ENCODE peak calls at places on chromosomes 4 and X, in six cellular contexts. One of them, this sample, is unnamed.

GRCh38 chr4:102578819-102579218 is 77.7 kb downstream of the NFKB1 start:
- DNase-seq in heart right ventricle: no peak
- DNase-seq in Panc1: no peak
- DNase-seq in spleen: no peak
- DNase-seq in right atrium auricular region: no peak
- DNase-seq in tibial nerve: no peak
- DNase-seq in this sample: no peak

GRCh38 chr4:110615366-110616161 is 7.3 kb downstream of the PITX2 start:
- DNase-seq in Panc1: no peak
- DNase-seq in right atrium auricular region: no peak
- DNase-seq in heart right ventricle: no peak
- DNase-seq in tibial nerve: no peak
- DNase-seq in spleen: no peak
- DNase-seq in this sample: no peak

GRCh38 chr4:139951051-139951450 is 202.9 kb downstream of the MAML3 start:
- DNase-seq in heart right ventricle: no peak
- DNase-seq in spleen: no peak
- DNase-seq in right atrium auricular region: no peak
- DNase-seq in Panc1: no peak
- DNase-seq in tibial nerve: no peak
- DNase-seq in this sample: no peak

GRCh38 chr4:67332627-67333026 is 212.7 kb downstream of the CENPC start:
- DNase-seq in heart right ventricle: no peak
- DNase-seq in tibial nerve: no peak
- DNase-seq in spleen: no peak
- DNase-seq in Panc1: no peak
- DNase-seq in right atrium auricular region: no peak
- DNase-seq in this sample: no peak

GRCh38 chrX:117713411-117713810 is 403.2 kb downstream of the KLHL13 start:
- DNase-seq in Panc1: no peak
- DNase-seq in heart right ventricle: no peak
- DNase-seq in spleen: no peak
- DNase-seq in tibial nerve: no peak
- DNase-seq in right atrium auricular region: no peak
- DNase-seq in this sample: no peak

GRCh38 chr4:7985891-7986441 is 46.3 kb upstream of the AFAP1 start:
- DNase-seq in Panc1: no peak
- DNase-seq in right atrium auricular region: no peak
- DNase-seq in heart right ventricle: no peak
- DNase-seq in spleen: no peak
- DNase-seq in tibial nerve: no peak
- DNase-seq in this sample: no peak

GRCh38 chr4:78059524-78059889 is 2.4 kb downstream of the FRAS1 start:
- DNase-seq in spleen: no peak
- DNase-seq in tibial nerve: no peak
- DNase-seq in Panc1: peak; percentile 20
- DNase-seq in right atrium auricular region: peak; percentile 66
- DNase-seq in heart right ventricle: no peak
- DNase-seq in this sample: peak; percentile 57

GRCh38 chr4:47074836-47075235 is 43.5 kb downstream of the GABRB1 start:
- DNase-seq in Panc1: no peak
- DNase-seq in spleen: no peak
- DNase-seq in tibial nerve: no peak
- DNase-seq in heart right ventricle: no peak
- DNase-seq in right atrium auricular region: no peak
- DNase-seq in this sample: no peak

GRCh38 chr4:73541251-73541650 is 59.7 kb downstream of the AFM start:
- DNase-seq in heart right ventricle: no peak
- DNase-seq in Panc1: no peak
- DNase-seq in spleen: no peak
- DNase-seq in right atrium auricular region: no peak
- DNase-seq in tibial nerve: no peak
- DNase-seq in this sample: no peak

GRCh38 chr4:78774395-78774794 is 1.8 kb upstream of the BMP2K start:
- DNase-seq in spleen: no peak
- DNase-seq in right atrium auricular region: no peak
- DNase-seq in tibial nerve: no peak
- DNase-seq in Panc1: no peak
- DNase-seq in heart right ventricle: no peak
- DNase-seq in this sample: no peak

GRCh38 chr4:40180356-40180755 is 16.5 kb upstream of the RHOH start:
- DNase-seq in spleen: no peak
- DNase-seq in Panc1: no peak
- DNase-seq in heart right ventricle: no peak
- DNase-seq in tibial nerve: no peak
- DNase-seq in right atrium auricular region: no peak
- DNase-seq in this sample: no peak

GRCh38 chrX:66625525-66625924 is 13.4 kb downstream of the EDA2R start:
- DNase-seq in spleen: no peak
- DNase-seq in tibial nerve: no peak
- DNase-seq in right atrium auricular region: no peak
- DNase-seq in heart right ventricle: no peak
- DNase-seq in Panc1: no peak
- DNase-seq in this sample: no peak
- TF ChIP-seq CTCF in spleen: no peak
- TF ChIP-seq CTCF in tibial nerve: no peak
- TF ChIP-seq CTCF in right atrium auricular region: no peak
- TF ChIP-seq CTCF in heart right ventricle: no peak
- TF ChIP-seq CTCF in Panc1: no peak
- TF ChIP-seq CTCF in this sample: no peak

GRCh38 chr4:1204286-1204827 is 32.0 kb upstream of the SPON2 start:
- DNase-seq in spleen: peak; percentile 71
- DNase-seq in heart right ventricle: no peak
- DNase-seq in right atrium auricular region: peak; percentile 56
- DNase-seq in Panc1: no peak
- DNase-seq in tibial nerve: peak; percentile 5
- DNase-seq in this sample: no peak
- H3K4me3 ChIP-seq in spleen: no peak overlapping the region
- H3K4me3 ChIP-seq in heart right ventricle: no peak overlapping the region
- H3K4me3 ChIP-seq in right atrium auricular region: no peak overlapping the region
- H3K4me3 ChIP-seq in Panc1: no peak overlapping the region
- H3K4me3 ChIP-seq in tibial nerve: no peak overlapping the region
- H3K4me3 ChIP-seq in this sample: no peak overlapping the region

GRCh38 chr4:105227054-105227453 is 80.4 kb downstream of the TET2 start:
- DNase-seq in spleen: no peak
- DNase-seq in Panc1: no peak
- DNase-seq in tibial nerve: no peak
- DNase-seq in right atrium auricular region: no peak
- DNase-seq in heart right ventricle: no peak
- DNase-seq in this sample: no peak

GRCh38 chr4:105230287-105230686 is 83.6 kb downstream of the TET2 start:
- DNase-seq in tibial nerve: no peak
- DNase-seq in heart right ventricle: no peak
- DNase-seq in right atrium auricular region: no peak
- DNase-seq in spleen: no peak
- DNase-seq in Panc1: no peak
- DNase-seq in this sample: no peak

DNA sequence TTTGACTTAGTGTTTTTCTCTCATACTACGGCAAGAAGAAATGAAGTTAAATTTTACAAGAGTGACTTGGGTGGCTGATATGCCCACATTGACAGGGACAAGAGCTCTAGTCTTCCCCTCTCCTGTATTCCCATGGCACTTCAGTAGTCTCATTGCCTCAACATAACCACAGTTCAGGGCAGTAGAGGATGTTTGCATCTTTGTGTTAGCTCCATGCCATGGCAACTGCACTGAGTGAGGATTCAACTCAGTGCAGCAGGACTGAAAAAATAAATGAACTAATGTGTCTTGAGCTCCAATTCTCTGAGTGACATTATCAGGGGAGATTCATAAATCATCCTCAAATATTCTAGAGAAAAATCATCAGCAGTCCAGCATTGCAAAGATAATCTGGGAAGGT is 78.8 kb downstream of the TET2 start:
- DNase-seq in spleen: no peak
- DNase-seq in Panc1: no peak
- DNase-seq in tibial nerve: no peak
- DNase-seq in right atrium auricular region: no peak
- DNase-seq in heart right ventricle: no peak
- DNase-seq in this sample: no peak
- TF ChIP-seq CTCF in spleen: no peak
- TF ChIP-seq CTCF in Panc1: no peak
- TF ChIP-seq CTCF in tibial nerve: no peak
- TF ChIP-seq CTCF in right atrium auricular region: no peak
- TF ChIP-seq CTCF in heart right ventricle: no peak
- TF ChIP-seq CTCF in this sample: no peak

DNA sequence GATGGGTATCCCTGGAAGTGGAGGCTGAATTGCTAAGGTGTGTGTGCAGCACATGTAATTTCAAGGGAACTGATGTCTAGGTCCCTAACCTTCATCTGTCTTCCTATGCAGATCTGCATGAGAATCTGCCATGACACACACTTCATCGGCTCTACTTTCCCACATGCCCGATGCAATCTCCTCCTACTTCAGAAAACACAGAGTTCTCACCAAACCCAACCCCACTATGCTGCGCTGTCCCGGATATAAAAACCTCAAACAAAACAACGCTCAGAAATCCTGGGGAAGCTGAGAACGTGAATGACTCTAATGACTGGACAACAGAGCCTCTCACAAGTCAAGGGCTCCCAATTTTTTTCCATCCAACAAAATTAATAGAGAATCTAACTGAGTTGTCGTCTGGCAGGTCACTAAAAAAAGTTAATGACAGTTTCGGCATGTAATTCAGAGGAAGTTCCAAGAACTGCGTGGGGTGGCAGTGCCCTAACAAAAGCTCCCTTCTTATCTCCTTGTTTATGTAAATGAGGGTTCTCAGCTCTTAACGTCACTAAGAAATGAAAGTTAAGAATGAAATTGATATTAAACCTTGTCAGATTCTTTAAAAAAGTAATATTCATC is 39.0 kb downstream of the STX18 start:
- DNase-seq in right atrium auricular region: no peak
- DNase-seq in tibial nerve: no peak
- DNase-seq in Panc1: no peak
- DNase-seq in heart right ventricle: no peak
- DNase-seq in spleen: no peak
- DNase-seq in this sample: no peak
- H3K4me3 ChIP-seq in right atrium auricular region: no peak overlapping the region
- H3K4me3 ChIP-seq in tibial nerve: no peak overlapping the region
- H3K4me3 ChIP-seq in Panc1: no peak overlapping the region
- H3K4me3 ChIP-seq in heart right ventricle: no peak overlapping the region
- H3K4me3 ChIP-seq in spleen: no peak overlapping the region
- H3K4me3 ChIP-seq in this sample: no peak overlapping the region

GRCh38 chrX:38304010-38304409 is 23.3 kb downstream of the RPGR start:
- DNase-seq in spleen: no peak
- DNase-seq in right atrium auricular region: no peak
- DNase-seq in tibial nerve: no peak
- DNase-seq in heart right ventricle: no peak
- DNase-seq in Panc1: no peak
- DNase-seq in this sample: no peak
- TF ChIP-seq CTCF in spleen: no peak
- TF ChIP-seq CTCF in right atrium auricular region: no peak
- TF ChIP-seq CTCF in tibial nerve: no peak
- TF ChIP-seq CTCF in heart right ventricle: peak; percentile 29
- TF ChIP-seq CTCF in Panc1: peak; percentile 43
- TF ChIP-seq CTCF in this sample: no peak

GRCh38 chrX:48919947-48920712 is 1.3 kb upstream of the PIM2 start:
- DNase-seq in tibial nerve: no peak
- DNase-seq in Panc1: no peak
- DNase-seq in spleen: no peak
- DNase-seq in right atrium auricular region: no peak
- DNase-seq in heart right ventricle: no peak
- DNase-seq in this sample: no peak

GRCh38 chrX:48919360-48919821 is 567 bp upstream of the PIM2 start:
- DNase-seq in heart right ventricle: no peak
- DNase-seq in spleen: no peak
- DNase-seq in Panc1: no peak
- DNase-seq in tibial nerve: no peak
- DNase-seq in right atrium auricular region: no peak
- DNase-seq in this sample: no peak

GRCh38 chrX:48917139-48917980 is 1.5 kb downstream of the PIM2 start:
- DNase-seq in spleen: peak; percentile 95
- DNase-seq in Panc1: peak; percentile 85
- DNase-seq in tibial nerve: peak; percentile 84
- DNase-seq in heart right ventricle: peak; percentile 85
- DNase-seq in right atrium auricular region: peak; percentile 92
- DNase-seq in this sample: peak; percentile 91

GRCh38 chrX:48918644-48919340 is at the start of gene PIM2:
- DNase-seq in right atrium auricular region: peak; percentile 92
- DNase-seq in spleen: peak; percentile 96
- DNase-seq in heart right ventricle: peak; percentile 85
- DNase-seq in tibial nerve: peak; percentile 75
- DNase-seq in Panc1: no peak
- DNase-seq in this sample: peak; percentile 91

GRCh38 chrX:48918303-48918643 is 551 bp downstream of the PIM2 start:
- DNase-seq in tibial nerve: no peak
- DNase-seq in heart right ventricle: no peak
- DNase-seq in right atrium auricular region: no peak
- DNase-seq in Panc1: no peak
- DNase-seq in spleen: no peak
- DNase-seq in this sample: no peak
- H3K4me3 ChIP-seq in tibial nerve: peak overlapping the region; percentile 42
- H3K4me3 ChIP-seq in heart right ventricle: peak overlapping the region; percentile 54
- H3K4me3 ChIP-seq in right atrium auricular region: peak overlapping the region; percentile 53
- H3K4me3 ChIP-seq in Panc1: peak overlapping the region; percentile 88
- H3K4me3 ChIP-seq in spleen: peak overlapping the region; percentile 65
- H3K4me3 ChIP-seq in this sample: peak overlapping the region; percentile 54

DNA sequence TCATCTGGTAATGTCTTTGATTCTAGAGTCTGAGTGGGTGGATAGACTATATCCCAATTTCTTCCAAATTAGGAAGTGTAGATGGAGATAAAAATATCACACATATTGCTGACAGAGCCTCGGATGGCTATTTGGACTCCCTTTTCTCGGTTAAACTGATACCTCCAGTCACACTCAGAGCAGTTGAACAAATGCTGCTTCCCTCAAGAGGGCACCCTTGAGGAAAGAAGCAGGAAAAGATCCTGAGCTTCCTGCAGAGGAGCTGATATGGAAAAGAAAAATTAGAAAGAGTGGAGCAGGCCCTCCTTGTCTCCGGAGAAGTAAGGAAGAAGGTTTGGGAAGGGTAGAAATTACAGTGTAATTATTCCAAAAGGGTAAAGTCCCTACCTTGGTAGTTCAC is 96.2 kb upstream of the CCSER1 start:
- DNase-seq in spleen: no peak
- DNase-seq in right atrium auricular region: no peak
- DNase-seq in heart right ventricle: no peak
- DNase-seq in tibial nerve: no peak
- DNase-seq in Panc1: no peak
- DNase-seq in this sample: no peak
- TF ChIP-seq CTCF in spleen: no peak
- TF ChIP-seq CTCF in right atrium auricular region: no peak
- TF ChIP-seq CTCF in heart right ventricle: no peak
- TF ChIP-seq CTCF in tibial nerve: no peak
- TF ChIP-seq CTCF in Panc1: peak; percentile 20
- TF ChIP-seq CTCF in this sample: no peak

This sample was measured in lung.